ENCODE peak calls at places on chromosomes 5 and 9, in nine cellular contexts. H is ovary, Y is stomach, U is aorta, F is lower lobe of right lung, Q is GM23248, J is IMR-90, N is WERI-Rb-1, D is uterus. B is an unnamed sample.

GRCh38 chr5:101942321-101942882 is 353.7 kb downstream of the SLCO4C1 start:
- DNase-seq in Y (no peak), F (no peak), D (no peak), U (no peak), H (no peak), Q (peak; percentile 29), N (peak; percentile 17), J (no peak), B (no peak)

GRCh38 chr5:93382188-93382587 is 198.8 kb downstream of the NR2F1-AS1 start:
- DNase-seq in J (no peak), F (no peak), U (no peak), N (no peak), Q (no peak), Y (no peak), H (no peak), D (no peak), B (no peak)

GRCh38 chr5:108989761-108990392 is 242.2 kb downstream of the FER start:
- DNase-seq in N (no peak), D (no peak), U (no peak), Q (peak; percentile 36), F (no peak), H (no peak), Y (no peak), J (peak; percentile 48), B (no peak)

GRCh38 chr5:149803641-149804468 is 73.7 kb downstream of the PPARGC1B start:
- DNase-seq in F (no peak), H (peak; percentile 49), J (peak; percentile 16), D (peak; percentile 48), U (no peak), Q (peak; percentile 13), Y (no peak), N (no peak), B (no peak)

GRCh38 chr5:84817953-84818352 is 433.3 kb upstream of the EDIL3 start:
- DNase-seq in H (no peak), U (no peak), N (no peak), D (no peak), Q (no peak), Y (no peak), F (no peak), J (no peak), B (no peak)

GRCh38 chr5:59729820-59730219 is 163.7 kb downstream of the PDE4D start:
- DNase-seq in F (no peak), Q (no peak), J (no peak), H (no peak), Y (no peak), D (no peak), N (no peak), U (no peak), B (no peak)

GRCh38 chr5:124806026-124806856 is 59.8 kb upstream of the ZNF608 start:
- DNase-seq in N (peak; percentile 26), D (peak; percentile 74), Y (peak; percentile 89), Q (peak; percentile 44), H (peak; percentile 83), F (peak; percentile 80), U (no peak), J (peak; percentile 81), B (peak; percentile 63)

GRCh38 chr9:69054989-69055388 is 19.4 kb downstream of the FXN start:
- DNase-seq in U (no peak), H (no peak), F (peak; percentile 73), D (no peak), Y (no peak), N (no peak), J (no peak), Q (no peak), B (no peak)

GRCh38 chr5:1336749-1337489 is 8.0 kb downstream of the CLPTM1L start:
- DNase-seq in Q (no peak), F (no peak), D (no peak), Y (no peak), U (peak; percentile 61), J (no peak), H (peak; percentile 8), N (no peak), B (no peak)

GRCh38 chr5:1334831-1335539 is 9.9 kb downstream of the CLPTM1L start:
- DNase-seq in Q (no peak), N (no peak), J (no peak), U (peak; percentile 70), H (no peak), Y (no peak), F (no peak), D (no peak), B (no peak)

GRCh38 chr5:1333986-1334385 is 10.9 kb downstream of the CLPTM1L start:
- DNase-seq in F (no peak), U (peak; percentile 57), H (no peak), D (no peak), Y (no peak), N (no peak), J (no peak), Q (no peak), B (no peak)

GRCh38 chr5:1336106-1336561 is 8.8 kb downstream of the CLPTM1L start:
- DNase-seq in Q (no peak), J (no peak), Y (no peak), F (no peak), H (peak; percentile 7), N (no peak), D (no peak), U (peak; percentile 62), B (no peak)

GRCh38 chr5:1335540-1336095 is 9.3 kb downstream of the CLPTM1L start:
- DNase-seq in F (no peak), D (no peak), U (peak; percentile 59), Y (no peak), N (no peak), J (no peak), H (no peak), Q (no peak), B (no peak)
- H3K36me3 ChIP-seq in F (peaks cover 87% of the 10 kb centered on the region), D (no peaks in the 10 kb centered on the region), U (no peaks in the 10 kb centered on the region), Y (peaks cover 77% of the 10 kb centered on the region), N (peaks cover 81% of the 10 kb centered on the region), J (peaks cover 77% of the 10 kb centered on the region), H (no peaks in the 10 kb centered on the region), Q (peaks cover 13% of the 10 kb centered on the region), B (peaks cover 83% of the 10 kb centered on the region)

DNA sequence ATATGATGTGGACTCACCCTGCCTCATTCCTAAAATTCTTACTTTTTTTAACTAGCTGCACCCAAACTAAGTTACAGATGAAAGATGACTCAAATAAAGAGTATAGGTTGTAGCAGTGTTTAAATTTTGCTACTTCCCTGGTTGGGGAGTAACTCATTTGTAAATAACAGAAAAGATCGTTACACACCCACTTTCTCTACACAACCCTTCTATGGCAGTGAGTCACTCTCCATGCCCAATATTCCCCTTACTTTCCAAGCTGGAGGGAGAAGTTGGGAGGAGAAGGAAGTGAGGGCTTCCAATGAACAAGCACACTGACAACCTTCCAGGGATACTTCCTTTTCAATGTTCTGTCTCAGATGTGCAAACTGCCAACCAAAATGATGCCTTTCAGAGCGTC is 1.9 kb downstream of the RASEF start:
- DNase-seq in Q (peak; percentile 24), Y (no peak), F (no peak), U (no peak), N (no peak), D (no peak), H (no peak), J (peak; percentile 6), B (no peak)
- H3K4me3 ChIP-seq in Q (peak overlapping the region; percentile 55), Y (peak overlapping the region; percentile 55), F (peak overlapping the region; percentile 54), U (no peak overlapping the region), N (no peak overlapping the region), D (no peak overlapping the region), H (no peak overlapping the region), J (no peak overlapping the region), B (no peak overlapping the region)

GRCh38 chr9:2000314-2000713 is 14.8 kb upstream of the SMARCA2 start:
- DNase-seq in F (no peak), Q (no peak), Y (no peak), D (no peak), U (no peak), J (no peak), H (no peak), N (no peak), B (no peak)

GRCh38 chr9:1997646-1998045 is 17.5 kb upstream of the SMARCA2 start:
- DNase-seq in J (no peak), D (no peak), Q (no peak), N (no peak), Y (no peak), H (no peak), U (no peak), F (no peak), B (no peak)

GRCh38 chr9:1996156-1996555 is 19.0 kb upstream of the SMARCA2 start:
- DNase-seq in D (no peak), F (no peak), Y (no peak), Q (no peak), N (no peak), U (no peak), J (no peak), H (no peak), B (no peak)

GRCh38 chr9:1994180-1994579 is 21.0 kb upstream of the SMARCA2 start:
- DNase-seq in J (no peak), Q (no peak), Y (no peak), H (no peak), N (no peak), U (no peak), F (no peak), D (no peak), B (no peak)

GRCh38 chr9:1995084-1995483 is 20.1 kb upstream of the SMARCA2 start:
- DNase-seq in Q (peak; percentile 3), U (no peak), H (no peak), J (no peak), D (no peak), F (no peak), N (no peak), Y (no peak), B (no peak)
- H3K27me3 ChIP-seq in Q (peaks cover 18% of the 10 kb centered on the region), U (peaks cover 2% of the 10 kb centered on the region), H (no peaks in the 10 kb centered on the region), J (peaks cover 5% of the 10 kb centered on the region), D (no peaks in the 10 kb centered on the region), F (no peaks in the 10 kb centered on the region), N (no peaks in the 10 kb centered on the region), Y (no peaks in the 10 kb centered on the region), B (no peaks in the 10 kb centered on the region)

GRCh38 chr9:4840018-4840417 is 47.3 kb downstream of the RCL1 start:
- DNase-seq in N (no peak), F (no peak), Y (no peak), U (no peak), H (no peak), Q (no peak), J (no peak), D (no peak), B (no peak)

GRCh38 chr9:4842213-4842612 is 49.5 kb downstream of the RCL1 start:
- DNase-seq in H (no peak), U (no peak), N (no peak), Y (no peak), F (no peak), J (no peak), D (no peak), Q (no peak), B (no peak)

GRCh38 chr9:4842734-4843133 is 50.0 kb downstream of the RCL1 start:
- DNase-seq in J (peak; percentile 60), D (no peak), F (no peak), H (no peak), U (no peak), Q (peak; percentile 14), Y (no peak), N (no peak), B (no peak)

GRCh38 chr9:4844031-4844430 is 51.3 kb downstream of the RCL1 start:
- DNase-seq in U (no peak), Y (no peak), J (no peak), F (no peak), Q (no peak), H (no peak), D (no peak), N (no peak), B (no peak)

DNA sequence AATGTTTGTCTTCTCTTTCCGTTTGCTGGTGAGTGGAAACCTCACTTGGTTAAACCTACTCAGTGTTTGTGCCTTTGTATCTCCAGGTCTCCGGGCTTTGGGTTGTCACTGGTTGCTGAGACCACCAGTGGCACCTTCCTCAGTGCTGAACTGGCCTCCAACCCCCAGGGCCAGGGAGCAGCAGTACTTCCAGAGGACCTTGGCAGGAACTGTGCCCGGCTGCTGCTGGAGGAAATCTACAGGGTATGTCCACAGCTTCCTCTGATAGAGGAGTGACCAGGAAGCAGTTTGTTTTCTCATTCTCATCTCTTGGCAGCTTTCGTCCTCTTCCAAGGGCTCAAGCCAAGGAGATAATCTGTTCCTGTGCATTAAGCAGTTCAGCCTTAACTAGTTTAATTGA is 51.7 kb downstream of the RCL1 start:
- DNase-seq in J (no peak), F (no peak), N (peak; percentile 15), U (no peak), Q (no peak), H (no peak), D (no peak), Y (no peak), B (no peak)
- H3K36me3 ChIP-seq in J (peaks cover 11% of the 10 kb centered on the region), F (peaks cover 73% of the 10 kb centered on the region), N (peaks cover 30% of the 10 kb centered on the region), U (peaks cover 2% of the 10 kb centered on the region), Q (peaks cover 12% of the 10 kb centered on the region), H (no peaks in the 10 kb centered on the region), D (no peaks in the 10 kb centered on the region), Y (peaks cover 11% of the 10 kb centered on the region), B (no peaks in the 10 kb centered on the region)

B was measured in MG63.